ENCODE peak calls at places on chromosome 12, in four cellular contexts. One of them, this sample, is unnamed. For H3K4me1, the result is how much of the 10 kb centered on the place peaks cover.

GRCh38 chr12:121391619-121392324 is 8.1 kb upstream of the RNF34 start:
- DNase-seq in thoracic aorta: no peak
- DNase-seq in CD8-positive, alpha-beta T cell: no peak
- DNase-seq in esophagus squamous epithelium: no peak
- DNase-seq in this sample: peak

GRCh38 chr12:6672143-6672542 is 9.2 kb upstream of the ING4 start:
- DNase-seq in esophagus squamous epithelium: no peak
- DNase-seq in CD8-positive, alpha-beta T cell: no peak
- DNase-seq in thoracic aorta: no peak
- DNase-seq in this sample: no peak

GRCh38 chr12:56900583-56900982 is 33.6 kb downstream of the SDR9C7 start:
- DNase-seq in esophagus squamous epithelium: no peak
- DNase-seq in thoracic aorta: no peak
- DNase-seq in CD8-positive, alpha-beta T cell: no peak
- DNase-seq in this sample: peak

GRCh38 chr12:115440438-115440837 is 756.5 kb upstream of the TBX3 start:
- DNase-seq in thoracic aorta: no peak
- DNase-seq in CD8-positive, alpha-beta T cell: no peak
- DNase-seq in esophagus squamous epithelium: no peak
- DNase-seq in this sample: peak

GRCh38 chr12:121793501-121793835 is at the start of gene RHOF:
- DNase-seq in CD8-positive, alpha-beta T cell: peak
- DNase-seq in thoracic aorta: no peak
- DNase-seq in esophagus squamous epithelium: no peak
- DNase-seq in this sample: no peak

GRCh38 chr12:115998119-115998633 is 279.3 kb downstream of the MED13L start:
- DNase-seq in CD8-positive, alpha-beta T cell: no peak
- DNase-seq in esophagus squamous epithelium: no peak
- DNase-seq in thoracic aorta: no peak
- DNase-seq in this sample: peak

GRCh38 chr12:16605666-16606116 is 271 bp downstream of the LMO3 start:
- DNase-seq in CD8-positive, alpha-beta T cell: no peak
- DNase-seq in esophagus squamous epithelium: no peak
- DNase-seq in thoracic aorta: no peak
- DNase-seq in this sample: peak

GRCh38 chr12:42744539-42745156 is 155.1 kb upstream of the PRICKLE1 start:
- DNase-seq in CD8-positive, alpha-beta T cell: no peak
- DNase-seq in esophagus squamous epithelium: no peak
- DNase-seq in thoracic aorta: no peak
- DNase-seq in this sample: peak

GRCh38 chr12:47860873-47861272 is 41.2 kb upstream of the HDAC7 start:
- DNase-seq in thoracic aorta: no peak
- DNase-seq in CD8-positive, alpha-beta T cell: no peak
- DNase-seq in esophagus squamous epithelium: no peak
- DNase-seq in this sample: no peak

GRCh38 chr12:45655186-45655585 is 74.3 kb upstream of the ARID2 start:
- DNase-seq in thoracic aorta: no peak
- DNase-seq in esophagus squamous epithelium: no peak
- DNase-seq in CD8-positive, alpha-beta T cell: peak
- DNase-seq in this sample: peak

GRCh38 chr12:47900480-47901129 is 4.2 kb downstream of the VDR start:
- DNase-seq in esophagus squamous epithelium: no peak
- DNase-seq in thoracic aorta: no peak
- DNase-seq in CD8-positive, alpha-beta T cell: no peak
- DNase-seq in this sample: peak

GRCh38 chr12:5912011-5912410 is 33.0 kb downstream of the ANO2 start:
- DNase-seq in thoracic aorta: no peak
- DNase-seq in esophagus squamous epithelium: no peak
- DNase-seq in CD8-positive, alpha-beta T cell: no peak
- DNase-seq in this sample: no peak

GRCh38 chr12:57127101-57127709 is 1.1 kb upstream of the LRP1 start:
- DNase-seq in esophagus squamous epithelium: no peak
- DNase-seq in CD8-positive, alpha-beta T cell: peak
- DNase-seq in thoracic aorta: no peak
- DNase-seq in this sample: peak

GRCh38 chr12:79069009-79069408 is 204.4 kb downstream of the SYT1 start:
- DNase-seq in thoracic aorta: no peak
- DNase-seq in CD8-positive, alpha-beta T cell: no peak
- DNase-seq in esophagus squamous epithelium: no peak
- DNase-seq in this sample: no peak

GRCh38 chr12:5796171-5797091 is 148.6 kb downstream of the ANO2 start:
- DNase-seq in esophagus squamous epithelium: no peak
- DNase-seq in CD8-positive, alpha-beta T cell: no peak
- DNase-seq in thoracic aorta: no peak
- DNase-seq in this sample: no peak

GRCh38 chr12:95070378-95070777 is 3.0 kb downstream of the NR2C1 start:
- DNase-seq in thoracic aorta: no peak
- DNase-seq in CD8-positive, alpha-beta T cell: no peak
- DNase-seq in esophagus squamous epithelium: no peak
- DNase-seq in this sample: no peak

GRCh38 chr12:77644915-77645605 is 185.6 kb upstream of the NAV3 start:
- DNase-seq in CD8-positive, alpha-beta T cell: no peak
- DNase-seq in esophagus squamous epithelium: no peak
- DNase-seq in thoracic aorta: no peak
- DNase-seq in this sample: no peak

GRCh38 chr12:106112094-106112822 is 26.5 kb downstream of the NUAK1 start:
- DNase-seq in thoracic aorta: no peak
- DNase-seq in esophagus squamous epithelium: no peak
- DNase-seq in CD8-positive, alpha-beta T cell: no peak
- DNase-seq in this sample: peak

GRCh38 chr12:68686595-68687521 is at the start of gene NUP107:
- DNase-seq in thoracic aorta: peak
- DNase-seq in CD8-positive, alpha-beta T cell: peak
- DNase-seq in esophagus squamous epithelium: peak
- DNase-seq in this sample: peak

GRCh38 chr12:88490425-88490824 is 89.8 kb downstream of the KITLG start:
- DNase-seq in esophagus squamous epithelium: no peak
- DNase-seq in thoracic aorta: no peak
- DNase-seq in CD8-positive, alpha-beta T cell: no peak
- DNase-seq in this sample: no peak

GRCh38 chr12:118059645-118060275 is 1.2 kb downstream of the WSB2 start:
- DNase-seq in esophagus squamous epithelium: no peak
- DNase-seq in thoracic aorta: no peak
- DNase-seq in CD8-positive, alpha-beta T cell: no peak
- DNase-seq in this sample: no peak

GRCh38 chr12:22231836-22232235 is 102.7 kb downstream of the ST8SIA1 start:
- DNase-seq in CD8-positive, alpha-beta T cell: no peak
- DNase-seq in thoracic aorta: no peak
- DNase-seq in esophagus squamous epithelium: no peak
- DNase-seq in this sample: no peak

GRCh38 chr12:86727151-86727550 is 471.0 kb upstream of the MGAT4C start:
- DNase-seq in CD8-positive, alpha-beta T cell: no peak
- DNase-seq in esophagus squamous epithelium: no peak
- DNase-seq in thoracic aorta: no peak
- DNase-seq in this sample: peak

GRCh38 chr12:48995061-48995879 is 3.9 kb downstream of the DDN start:
- DNase-seq in thoracic aorta: no peak
- DNase-seq in CD8-positive, alpha-beta T cell: peak
- DNase-seq in esophagus squamous epithelium: no peak
- DNase-seq in this sample: peak

GRCh38 chr12:48861111-48861510 is 4.6 kb downstream of the RND1 start:
- DNase-seq in thoracic aorta: no peak
- DNase-seq in CD8-positive, alpha-beta T cell: no peak
- DNase-seq in esophagus squamous epithelium: no peak
- DNase-seq in this sample: no peak

GRCh38 chr12:49189731-49190314 is 943 bp upstream of the TUBA1A start:
- DNase-seq in esophagus squamous epithelium: no peak
- DNase-seq in CD8-positive, alpha-beta T cell: no peak
- DNase-seq in thoracic aorta: no peak
- DNase-seq in this sample: no peak

GRCh38 chr12:2691001-2691339 is 103.8 kb upstream of the FKBP4 start:
- DNase-seq in thoracic aorta: no peak
- DNase-seq in esophagus squamous epithelium: no peak
- DNase-seq in CD8-positive, alpha-beta T cell: peak
- DNase-seq in this sample: no peak

GRCh38 chr12:38144601-38145436 is 171.8 kb upstream of the ALG10B start:
- DNase-seq in thoracic aorta: no peak
- DNase-seq in CD8-positive, alpha-beta T cell: no peak
- DNase-seq in esophagus squamous epithelium: no peak
- DNase-seq in this sample: no peak

GRCh38 chr12:108686753-108687152 is 44.6 kb downstream of the CORO1C start:
- DNase-seq in CD8-positive, alpha-beta T cell: no peak
- DNase-seq in thoracic aorta: no peak
- DNase-seq in esophagus squamous epithelium: no peak
- DNase-seq in this sample: no peak

GRCh38 chr12:26987634-26988424 is 26.4 kb downstream of the TM7SF3 start:
- DNase-seq in CD8-positive, alpha-beta T cell: no peak
- DNase-seq in esophagus squamous epithelium: no peak
- DNase-seq in thoracic aorta: no peak
- DNase-seq in this sample: no peak

GRCh38 chr12:78181544-78182162 is 351.0 kb downstream of the NAV3 start:
- DNase-seq in thoracic aorta: no peak
- DNase-seq in CD8-positive, alpha-beta T cell: no peak
- DNase-seq in esophagus squamous epithelium: no peak
- DNase-seq in this sample: no peak

GRCh38 chr12:21819236-21819635 is 44.7 kb upstream of the KCNJ8 start:
- DNase-seq in esophagus squamous epithelium: no peak
- DNase-seq in thoracic aorta: no peak
- DNase-seq in CD8-positive, alpha-beta T cell: no peak
- DNase-seq in this sample: peak

GRCh38 chr12:46617167-46617566 is 208.6 kb downstream of the SLC38A4 start:
- DNase-seq in esophagus squamous epithelium: no peak
- DNase-seq in CD8-positive, alpha-beta T cell: no peak
- DNase-seq in thoracic aorta: peak
- DNase-seq in this sample: no peak

DNA sequence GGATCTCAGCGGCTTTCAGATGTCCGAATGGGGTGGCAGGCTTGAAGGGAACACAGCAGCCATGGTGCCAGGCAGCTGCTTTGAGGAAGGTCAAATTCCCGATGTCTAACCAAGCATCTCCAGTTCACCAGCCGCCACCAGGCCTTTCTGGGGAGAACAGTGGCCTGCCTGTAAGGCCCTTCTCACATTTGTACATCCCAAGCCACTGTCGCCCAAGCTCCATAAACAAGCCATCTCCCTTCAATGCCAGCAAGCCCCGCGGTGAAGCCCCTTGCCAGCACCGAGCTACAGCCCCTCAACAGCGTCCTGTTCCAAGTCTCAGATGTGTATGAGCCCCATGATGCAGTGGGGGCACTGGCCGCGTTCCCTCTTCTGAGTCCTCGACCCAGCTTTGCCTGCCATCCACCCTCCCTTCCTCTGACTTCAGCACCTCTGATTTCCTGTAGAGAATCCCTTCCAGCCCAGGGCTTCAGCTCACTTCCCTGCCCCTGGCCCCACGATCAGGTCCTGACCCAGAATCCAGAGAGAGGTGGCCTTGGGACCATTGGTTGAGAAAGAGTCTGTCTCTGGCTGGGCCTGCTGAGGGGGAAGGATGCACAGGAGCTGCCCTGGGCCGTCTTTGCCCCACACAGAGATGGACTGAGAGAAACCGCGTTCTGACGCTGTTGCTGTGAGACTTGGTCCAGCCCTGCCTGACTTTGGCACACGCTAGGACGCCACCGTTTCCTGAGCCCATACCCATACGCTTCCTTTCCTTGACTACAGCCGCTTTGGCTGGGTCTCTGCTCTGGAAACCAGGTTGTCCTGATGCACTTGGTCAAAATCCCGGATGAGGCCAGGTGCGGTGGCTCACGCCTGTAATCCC is 1.9 kb upstream of the MMP17 start:
- DNase-seq in thoracic aorta: no peak
- DNase-seq in CD8-positive, alpha-beta T cell: no peak
- DNase-seq in esophagus squamous epithelium: no peak
- DNase-seq in this sample: no peak
- H3K4me1 ChIP-seq in thoracic aorta: under half
- H3K4me1 ChIP-seq in CD8-positive, alpha-beta T cell: under half
- H3K4me1 ChIP-seq in esophagus squamous epithelium: half or more
- H3K4me1 ChIP-seq in this sample: under half

GRCh38 chr12:14769462-14769836 is 33.8 kb downstream of the WBP11 start:
- DNase-seq in CD8-positive, alpha-beta T cell: no peak
- DNase-seq in thoracic aorta: no peak
- DNase-seq in esophagus squamous epithelium: no peak
- DNase-seq in this sample: no peak

GRCh38 chr12:14768823-14769405 is 34.4 kb downstream of the WBP11 start:
- DNase-seq in CD8-positive, alpha-beta T cell: no peak
- DNase-seq in esophagus squamous epithelium: no peak
- DNase-seq in thoracic aorta: peak
- DNase-seq in this sample: peak

GRCh38 chr12:14771651-14772137 is 31.6 kb downstream of the WBP11 start:
- DNase-seq in thoracic aorta: no peak
- DNase-seq in CD8-positive, alpha-beta T cell: peak
- DNase-seq in esophagus squamous epithelium: no peak
- DNase-seq in this sample: no peak

GRCh38 chr12:14769837-14770494 is 33.3 kb downstream of the WBP11 start:
- DNase-seq in CD8-positive, alpha-beta T cell: peak
- DNase-seq in thoracic aorta: peak
- DNase-seq in esophagus squamous epithelium: peak
- DNase-seq in this sample: peak

GRCh38 chr12:14770495-14771313 is 32.6 kb downstream of the WBP11 start:
- DNase-seq in esophagus squamous epithelium: peak
- DNase-seq in thoracic aorta: peak
- DNase-seq in CD8-positive, alpha-beta T cell: peak
- DNase-seq in this sample: peak
- TF ChIP-seq CTCF in esophagus squamous epithelium: no peak
- TF ChIP-seq CTCF in thoracic aorta: no peak
- TF ChIP-seq CTCF in CD8-positive, alpha-beta T cell: no peak
- TF ChIP-seq CTCF in this sample: no peak

GRCh38 chr12:32756476-32757158 is 920 bp upstream of the YARS2 start:
- DNase-seq in thoracic aorta: no peak
- DNase-seq in CD8-positive, alpha-beta T cell: no peak
- DNase-seq in esophagus squamous epithelium: no peak
- DNase-seq in this sample: no peak
- H3K27ac ChIP-seq in thoracic aorta: peak
- H3K27ac ChIP-seq in CD8-positive, alpha-beta T cell: no peak
- H3K27ac ChIP-seq in esophagus squamous epithelium: no peak
- H3K27ac ChIP-seq in this sample: no peak

GRCh38 chr12:1307796-1308195 is 286.6 kb downstream of the FBXL14 start:
- DNase-seq in esophagus squamous epithelium: no peak
- DNase-seq in CD8-positive, alpha-beta T cell: no peak
- DNase-seq in thoracic aorta: no peak
- DNase-seq in this sample: no peak

GRCh38 chr12:1311145-1311544 is 283.2 kb downstream of the FBXL14 start:
- DNase-seq in CD8-positive, alpha-beta T cell: no peak
- DNase-seq in thoracic aorta: no peak
- DNase-seq in esophagus squamous epithelium: no peak
- DNase-seq in this sample: no peak

GRCh38 chr12:1306817-1307216 is 287.6 kb downstream of the FBXL14 start:
- DNase-seq in thoracic aorta: no peak
- DNase-seq in esophagus squamous epithelium: no peak
- DNase-seq in CD8-positive, alpha-beta T cell: no peak
- DNase-seq in this sample: no peak

GRCh38 chr12:1310684-1311083 is 283.7 kb downstream of the FBXL14 start:
- DNase-seq in esophagus squamous epithelium: no peak
- DNase-seq in CD8-positive, alpha-beta T cell: no peak
- DNase-seq in thoracic aorta: no peak
- DNase-seq in this sample: no peak

DNA sequence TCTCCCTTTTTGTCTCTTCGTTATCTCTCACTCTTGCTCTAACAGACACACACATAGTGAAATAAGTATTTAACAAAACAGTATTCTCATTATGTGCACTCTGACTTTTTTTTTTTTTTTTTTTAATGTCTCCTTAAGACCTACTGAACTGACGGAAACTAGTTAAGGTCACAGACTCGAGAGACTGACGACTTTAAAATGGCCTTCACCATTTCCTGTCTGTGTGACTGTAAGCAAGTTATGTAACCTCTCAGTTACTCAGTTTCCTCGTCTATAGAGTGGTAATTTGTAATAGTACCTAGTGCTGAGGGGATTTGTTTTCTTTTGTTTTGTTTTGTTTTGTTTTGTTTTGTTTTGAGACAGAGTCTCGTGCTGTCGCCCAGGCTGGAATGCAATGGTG is 284.8 kb downstream of the FBXL14 start:
- DNase-seq in esophagus squamous epithelium: no peak
- DNase-seq in CD8-positive, alpha-beta T cell: no peak
- DNase-seq in thoracic aorta: no peak
- DNase-seq in this sample: no peak
- H3K4me1 ChIP-seq in esophagus squamous epithelium: under half
- H3K4me1 ChIP-seq in CD8-positive, alpha-beta T cell: under half
- H3K4me1 ChIP-seq in thoracic aorta: under half
- H3K4me1 ChIP-seq in this sample: under half

This sample was measured in foreskin keratinocyte.